ENCODE peak calls at places on chromosomes 1 and 21, in four cellular contexts. B, U, W and E are unnamed samples.

GRCh38 chr1:240991230-240991629 is 365.8 kb downstream of the RGS7 start:
- DNase-seq in W (no peak), B (no peak), U (no peak), E (no peak)

GRCh38 chr1:110155878-110156522 is 5.7 kb downstream of the SLC6A17 start:
- DNase-seq in B (peak; percentile 71), U (peak; percentile 65), W (peak; percentile 87), E (peak; percentile 16)

GRCh38 chr1:160781914-160782689 is 13.9 kb upstream of the LY9 start:
- DNase-seq in B (no peak), U (no peak), W (no peak), E (no peak)

GRCh38 chr1:44842763-44843655 is at the start of gene PTCH2:
- DNase-seq in W (peak; percentile 90), U (peak; percentile 62), B (peak; percentile 89), E (peak; percentile 47)

GRCh38 chr1:9714257-9714718 is 62.8 kb downstream of the PIK3CD start:
- DNase-seq in U (no peak), W (no peak), B (no peak), E (no peak)

GRCh38 chr21:32702702-32703101 is 25.1 kb downstream of the SYNJ1 start:
- DNase-seq in B (no peak), W (peak; percentile 6), U (no peak), E (no peak)

GRCh38 chr1:29385966-29386365 is 149.6 kb downstream of the PTPRU start:
- DNase-seq in U (no peak), B (no peak), W (no peak), E (no peak)

GRCh38 chr1:223271085-223271781 is 92.7 kb downstream of the SUSD4 start:
- DNase-seq in B (no peak), U (no peak), W (no peak), E (no peak)

GRCh38 chr1:7405844-7406500 is 365.1 kb upstream of the VAMP3 start:
- DNase-seq in W (no peak), B (no peak), U (no peak), E (no peak)

GRCh38 chr1:28517649-28517999 is 11.8 kb downstream of the RCC1 start:
- DNase-seq in W (no peak), B (no peak), U (no peak), E (no peak)

GRCh38 chr1:17682403-17682802 is 72.7 kb upstream of the ACTL8 start:
- DNase-seq in W (no peak), B (no peak), U (no peak), E (no peak)

GRCh38 chr21:44911384-44912157 is 9.1 kb downstream of the ITGB2 start:
- DNase-seq in B (no peak), U (peak; percentile 96), W (no peak), E (peak; percentile 84)

GRCh38 chr1:221715321-221716169 is 26.3 kb downstream of the DUSP10 start:
- DNase-seq in U (no peak), B (peak; percentile 4), W (peak; percentile 47), E (no peak)

GRCh38 chr21:46202592-46203202 is 18.4 kb upstream of the SPATC1L start:
- DNase-seq in W (no peak), U (peak; percentile 12), B (no peak), E (no peak)

GRCh38 chr1:7410156-7410555 is 360.9 kb upstream of the VAMP3 start:
- DNase-seq in B (no peak), W (no peak), U (no peak), E (no peak)

GRCh38 chr1:156858959-156859522 is at the start of gene INSRR:
- DNase-seq in W (no peak), B (no peak), U (no peak), E (no peak)

GRCh38 chr1:33255347-33256311 is 663 bp upstream of the ZNF362 start:
- DNase-seq in B (peak; percentile 41), U (peak; percentile 75), W (peak; percentile 79), E (peak; percentile 83)

GRCh38 chr1:147892731-147893214 is 9.8 kb upstream of the GJA8 start:
- DNase-seq in B (no peak), U (no peak), W (peak; percentile 68), E (peak; percentile 48)

GRCh38 chr1:207983044-207983443 is 72.1 kb upstream of the CD34 start:
- DNase-seq in W (no peak), B (no peak), U (peak; percentile 72), E (no peak)

GRCh38 chr1:207985996-207986395 is 75.1 kb upstream of the CD34 start:
- DNase-seq in W (no peak), B (no peak), U (no peak), E (no peak)

GRCh38 chr1:207978441-207978840 is 67.5 kb upstream of the CD34 start:
- DNase-seq in B (no peak), U (no peak), W (no peak), E (no peak)

GRCh38 chr1:207985190-207985589 is 74.3 kb upstream of the CD34 start:
- DNase-seq in B (no peak), W (no peak), U (no peak), E (no peak)

DNA sequence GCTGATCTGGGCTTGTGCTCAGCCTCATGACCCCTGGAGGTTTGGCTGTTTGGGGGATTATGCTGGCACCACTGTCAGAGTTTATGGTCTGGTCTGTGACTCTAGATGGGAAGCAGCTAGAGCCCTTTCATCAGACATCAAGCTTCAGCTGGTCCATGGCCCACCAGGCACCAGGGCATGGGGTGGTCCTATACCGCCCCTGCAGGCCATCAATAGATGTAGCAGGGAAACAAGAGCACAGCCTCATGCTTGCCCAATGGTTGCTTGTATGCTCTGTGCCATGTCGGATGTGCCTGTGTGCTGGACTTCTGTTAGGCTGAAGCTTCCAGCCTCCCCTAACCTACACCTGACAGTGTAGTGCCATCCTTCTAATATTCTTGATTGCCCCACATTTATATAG is 71.1 kb upstream of the CD34 start:
- DNase-seq in U (no peak), W (no peak), B (no peak), E (peak; percentile 17)
- TF ChIP-seq CTCF in U (no peak), W (no peak), B (peak; percentile 54), E (peak; percentile 62)

GRCh38 chr1:243944429-243945160 is 94.6 kb upstream of the AKT3 start:
- DNase-seq in U (no peak), B (no peak), W (peak; percentile 81), E (peak; percentile 52)

GRCh38 chr1:243943671-243944428 is 93.8 kb upstream of the AKT3 start:
- DNase-seq in U (no peak), B (no peak), W (no peak), E (peak; percentile 31)

GRCh38 chr1:243945727-243946126 is 95.7 kb upstream of the AKT3 start:
- DNase-seq in W (no peak), B (no peak), U (no peak), E (no peak)

GRCh38 chr1:243946253-243946652 is 96.2 kb upstream of the AKT3 start:
- DNase-seq in U (no peak), B (no peak), W (no peak), E (no peak)

GRCh38 chr1:243946946-243947345 is 96.9 kb upstream of the AKT3 start:
- DNase-seq in U (no peak), W (no peak), B (no peak), E (peak; percentile 58)
- TF ChIP-seq CTCF in U (no peak), W (no peak), B (peak; percentile 48), E (peak; percentile 59)

DNA sequence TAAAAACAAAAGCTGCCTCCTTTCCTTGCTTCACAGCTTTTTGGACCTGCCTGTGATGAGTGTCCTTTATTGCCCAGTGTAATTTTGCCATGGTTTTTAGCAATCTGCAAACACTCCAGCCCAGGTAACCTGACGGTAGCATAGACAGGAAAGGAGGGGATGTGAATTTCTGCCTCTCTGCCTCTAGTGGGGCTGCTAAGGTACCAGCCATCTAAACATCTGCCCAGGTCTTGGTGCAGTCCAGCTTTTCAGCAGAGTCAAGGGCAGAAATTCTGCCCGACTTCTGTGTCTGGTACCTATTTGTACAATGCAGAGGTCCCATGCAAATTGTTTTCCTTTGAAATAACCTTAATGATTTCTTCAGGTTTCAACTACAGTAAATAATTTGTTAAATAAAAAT is 371.4 kb downstream of the KIF26B start:
- DNase-seq in U (no peak), W (no peak), B (no peak), E (no peak)
- TF ChIP-seq CTCF in U (no peak), W (no peak), B (no peak), E (no peak)

DNA sequence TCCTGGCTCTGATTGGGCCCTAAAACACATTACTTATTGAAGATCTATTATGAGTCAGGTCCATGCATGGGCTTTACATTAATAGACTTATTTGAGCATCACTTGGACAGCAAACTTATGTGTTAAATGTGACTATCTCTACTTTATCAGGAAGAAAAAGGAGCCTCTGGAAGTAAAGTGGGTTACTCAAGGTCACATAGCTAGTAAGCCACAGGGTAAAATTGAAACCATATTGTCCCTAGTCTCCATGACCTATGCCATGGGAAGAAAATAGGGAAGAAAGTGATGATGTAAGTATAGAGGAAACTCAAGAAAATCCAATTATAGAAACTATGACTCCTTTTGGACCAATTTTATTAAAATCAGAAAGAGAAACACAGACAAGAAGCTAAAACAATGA is 555.3 kb downstream of the NUF2 start:
- DNase-seq in B (no peak), W (no peak), U (no peak), E (no peak)
- TF ChIP-seq CTCF in B (no peak), W (no peak), U (no peak), E (no peak)

GRCh38 chr1:167441222-167441621 is 77.1 kb downstream of the CD247 start:
- DNase-seq in U (no peak), W (no peak), B (no peak), E (no peak)
- TF ChIP-seq CTCF in U (no peak), W (no peak), B (no peak), E (no peak)

GRCh38 chr1:206933333-206933945 is 11.7 kb upstream of the FCMR start:
- DNase-seq in U (no peak), W (no peak), B (no peak), E (peak; percentile 64)

GRCh38 chr1:206929509-206929908 is 7.8 kb upstream of the FCMR start:
- DNase-seq in W (no peak), B (no peak), U (no peak), E (no peak)

GRCh38 chr1:206930210-206930798 is 8.6 kb upstream of the FCMR start:
- DNase-seq in B (no peak), W (no peak), U (no peak), E (no peak)

GRCh38 chr1:206932271-206932670 is 10.5 kb upstream of the FCMR start:
- DNase-seq in B (no peak), U (no peak), W (no peak), E (no peak)

GRCh38 chr1:206931709-206932108 is 10.0 kb upstream of the FCMR start:
- DNase-seq in W (no peak), U (no peak), B (no peak), E (no peak)
- TF ChIP-seq CTCF in W (no peak), U (no peak), B (no peak), E (no peak)

GRCh38 chr1:226365831-226366231 is 42.1 kb downstream of the PARP1 start:
- DNase-seq in U (no peak), B (no peak), W (no peak), E (no peak)
- TF ChIP-seq CTCF in U (no peak), B (no peak), W (no peak), E (no peak)

DNA sequence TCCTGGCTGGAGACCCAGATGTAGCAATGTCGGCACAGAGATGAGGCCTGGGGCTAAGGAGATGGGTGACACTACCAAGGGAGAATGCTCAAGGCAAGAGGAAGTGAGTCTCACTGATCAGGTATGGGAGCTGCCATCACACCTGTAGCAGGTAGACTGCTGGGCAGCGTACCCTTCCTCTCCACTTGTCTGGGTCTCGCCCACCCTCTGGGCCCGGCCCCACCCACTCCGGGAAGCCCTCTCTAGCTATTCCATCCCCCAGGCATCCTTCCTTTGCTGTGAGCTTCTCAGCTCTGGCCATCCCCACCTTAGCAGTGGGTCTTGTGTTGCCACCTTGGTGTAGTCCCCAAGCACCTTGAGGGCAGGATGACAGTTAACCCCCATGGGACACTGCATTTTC is 87.7 kb upstream of the EDN2 start:
- DNase-seq in W (no peak), U (no peak), B (no peak), E (no peak)
- TF ChIP-seq CTCF in W (no peak), U (no peak), B (no peak), E (no peak)

GRCh38 chr1:115543247-115543646 is 98.5 kb upstream of the VANGL1 start:
- DNase-seq in W (no peak), U (no peak), B (no peak), E (no peak)
- TF ChIP-seq CTCF in W (no peak), U (no peak), B (no peak), E (no peak)